ENCODE peak calls at places on chromosomes 16 and 17, in nine cellular contexts. U, F, G, L, V, N, C, O and I are unnamed samples.
A peak's percentile ranks its signal among the peaks of the same experiment; 100 is the strongest.

GRCh38 chr16:27240948-27241531 is 27.5 kb downstream of the NSMCE1 start:
- DNase-seq in U (no peak), F (no peak), G (peak; percentile 98), L (peak; percentile 60), V (no peak), N (no peak), C (no peak), O (no peak), I (no peak)

GRCh38 chr16:21646091-21646490 is 6.3 kb downstream of the IGSF6 start:
- DNase-seq in U (no peak), F (no peak), G (no peak), L (no peak), V (no peak), N (no peak), C (no peak), O (no peak), I (no peak)

GRCh38 chr17:36920032-36921000 is 17.0 kb upstream of the LHX1 start:
- DNase-seq in U (no peak), F (no peak), G (no peak), L (no peak), V (peak; percentile 89), N (no peak), C (no peak), O (peak; percentile 48), I (no peak)

GRCh38 chr16:24721830-24722238 is 7.6 kb upstream of the TNRC6A start:
- DNase-seq in U (no peak), F (no peak), G (no peak), L (no peak), V (no peak), N (no peak), C (no peak), O (peak; percentile 83), I (no peak)

GRCh38 chr17:3968886-3969524 is 4.8 kb upstream of the ATP2A3 start:
- DNase-seq in U (no peak), F (no peak), G (no peak), L (no peak), V (no peak), N (no peak), C (no peak), O (no peak), I (no peak)

GRCh38 chr17:64306850-64307463 is 43.9 kb upstream of the TEX2 start:
- DNase-seq in U (peak; percentile 65), F (peak; percentile 32), G (peak; percentile 62), L (peak; percentile 76), V (peak; percentile 76), N (peak; percentile 53), C (peak; percentile 74), O (peak; percentile 85), I (peak; percentile 63)

GRCh38 chr17:49955157-49955556 is 13.8 kb upstream of the DLX4 start:
- DNase-seq in U (no peak), F (no peak), G (no peak), L (no peak), V (no peak), N (no peak), C (no peak), O (no peak), I (no peak)

GRCh38 chr17:35433075-35433894 is 985 bp upstream of the SLFN12 start:
- DNase-seq in U (peak; percentile 18), F (peak; percentile 99), G (peak; percentile 99), L (peak; percentile 95), V (peak; percentile 95), N (no peak), C (peak; percentile 68), O (peak; percentile 85), I (peak; percentile 56)

GRCh38 chr17:45405250-45406086 is 27.2 kb downstream of the ARHGAP27 start:
- DNase-seq in U (peak; percentile 89), F (no peak), G (no peak), L (peak; percentile 30), V (no peak), N (no peak), C (peak; percentile 38), O (peak; percentile 24), I (no peak)